ENCODE peak calls at places on chromosomes 6 and 20, in eight cellular contexts. One of them, this sample, is unnamed.

GRCh38 chr20:16709017-16709416 is 20.8 kb upstream of the SNRPB2 start:
- DNase-seq in stimulated activated CD8-positive, alpha-beta memory T cell treated with anti-CD3 and anti-CD28 coated beads, Interleukin-15, amount 100 ng/mL, for 48 hours: no peak
- DNase-seq in activated CD8-positive, alpha-beta memory T cell treated with anti-CD3 and anti-CD28 coated beads for 24 hours: no peak
- DNase-seq in HFFc6: no peak
- DNase-seq in caudate nucleus: no peak
- DNase-seq in left colon: no peak
- DNase-seq in hippocampal formation: no peak
- DNase-seq in ovary: no peak
- DNase-seq in this sample: no peak

GRCh38 chr20:18481596-18481995 is 14.4 kb downstream of the POLR3F start:
- DNase-seq in HFFc6: no peak
- DNase-seq in stimulated activated CD8-positive, alpha-beta memory T cell treated with anti-CD3 and anti-CD28 coated beads, Interleukin-15, amount 100 ng/mL, for 48 hours: no peak
- DNase-seq in caudate nucleus: no peak
- DNase-seq in left colon: no peak
- DNase-seq in hippocampal formation: no peak
- DNase-seq in ovary: no peak
- DNase-seq in activated CD8-positive, alpha-beta memory T cell treated with anti-CD3 and anti-CD28 coated beads for 24 hours: no peak
- DNase-seq in this sample: no peak

GRCh38 chr6:54992789-54993188 is 146.2 kb downstream of the FAM83B start:
- DNase-seq in hippocampal formation: no peak
- DNase-seq in left colon: no peak
- DNase-seq in activated CD8-positive, alpha-beta memory T cell treated with anti-CD3 and anti-CD28 coated beads for 24 hours: no peak
- DNase-seq in caudate nucleus: no peak
- DNase-seq in HFFc6: no peak
- DNase-seq in stimulated activated CD8-positive, alpha-beta memory T cell treated with anti-CD3 and anti-CD28 coated beads, Interleukin-15, amount 100 ng/mL, for 48 hours: no peak
- DNase-seq in ovary: no peak
- DNase-seq in this sample: peak; percentile 2

GRCh38 chr20:15419856-15420255 is 1082.4 kb upstream of the FLRT3 start:
- DNase-seq in activated CD8-positive, alpha-beta memory T cell treated with anti-CD3 and anti-CD28 coated beads for 24 hours: no peak
- DNase-seq in caudate nucleus: no peak
- DNase-seq in hippocampal formation: no peak
- DNase-seq in left colon: no peak
- DNase-seq in ovary: no peak
- DNase-seq in HFFc6: no peak
- DNase-seq in stimulated activated CD8-positive, alpha-beta memory T cell treated with anti-CD3 and anti-CD28 coated beads, Interleukin-15, amount 100 ng/mL, for 48 hours: no peak
- DNase-seq in this sample: no peak

GRCh38 chr20:41654884-41655283 is 36.7 kb upstream of the CHD6 start:
- DNase-seq in caudate nucleus: no peak
- DNase-seq in stimulated activated CD8-positive, alpha-beta memory T cell treated with anti-CD3 and anti-CD28 coated beads, Interleukin-15, amount 100 ng/mL, for 48 hours: no peak
- DNase-seq in hippocampal formation: no peak
- DNase-seq in HFFc6: no peak
- DNase-seq in activated CD8-positive, alpha-beta memory T cell treated with anti-CD3 and anti-CD28 coated beads for 24 hours: no peak
- DNase-seq in left colon: no peak
- DNase-seq in ovary: no peak
- DNase-seq in this sample: peak; percentile 3

GRCh38 chr6:132780770-132781371 is 17.6 kb downstream of the SLC18B1 start:
- DNase-seq in left colon: no peak
- DNase-seq in stimulated activated CD8-positive, alpha-beta memory T cell treated with anti-CD3 and anti-CD28 coated beads, Interleukin-15, amount 100 ng/mL, for 48 hours: no peak
- DNase-seq in caudate nucleus: no peak
- DNase-seq in ovary: no peak
- DNase-seq in hippocampal formation: no peak
- DNase-seq in activated CD8-positive, alpha-beta memory T cell treated with anti-CD3 and anti-CD28 coated beads for 24 hours: no peak
- DNase-seq in HFFc6: peak; percentile 9
- DNase-seq in this sample: peak; percentile 23

GRCh38 chr6:136963259-136963658 is 41.2 kb downstream of the SLC35D3 start:
- DNase-seq in left colon: no peak
- DNase-seq in hippocampal formation: no peak
- DNase-seq in ovary: no peak
- DNase-seq in caudate nucleus: no peak
- DNase-seq in HFFc6: no peak
- DNase-seq in stimulated activated CD8-positive, alpha-beta memory T cell treated with anti-CD3 and anti-CD28 coated beads, Interleukin-15, amount 100 ng/mL, for 48 hours: no peak
- DNase-seq in activated CD8-positive, alpha-beta memory T cell treated with anti-CD3 and anti-CD28 coated beads for 24 hours: no peak
- DNase-seq in this sample: no peak

GRCh38 chr20:50129662-50130345 is 16.9 kb upstream of the UBE2V1 start:
- DNase-seq in ovary: no peak
- DNase-seq in hippocampal formation: no peak
- DNase-seq in stimulated activated CD8-positive, alpha-beta memory T cell treated with anti-CD3 and anti-CD28 coated beads, Interleukin-15, amount 100 ng/mL, for 48 hours: no peak
- DNase-seq in left colon: peak; percentile 65
- DNase-seq in HFFc6: peak; percentile 20
- DNase-seq in caudate nucleus: no peak
- DNase-seq in activated CD8-positive, alpha-beta memory T cell treated with anti-CD3 and anti-CD28 coated beads for 24 hours: no peak
- DNase-seq in this sample: no peak

GRCh38 chr20:32386091-32386490 is 28.0 kb downstream of the ASXL1 start:
- DNase-seq in HFFc6: no peak
- DNase-seq in left colon: no peak
- DNase-seq in stimulated activated CD8-positive, alpha-beta memory T cell treated with anti-CD3 and anti-CD28 coated beads, Interleukin-15, amount 100 ng/mL, for 48 hours: no peak
- DNase-seq in hippocampal formation: no peak
- DNase-seq in caudate nucleus: no peak
- DNase-seq in ovary: no peak
- DNase-seq in activated CD8-positive, alpha-beta memory T cell treated with anti-CD3 and anti-CD28 coated beads for 24 hours: no peak
- DNase-seq in this sample: no peak

GRCh38 chr6:24432611-24433010 is 29.9 kb downstream of the MRS2 start:
- DNase-seq in activated CD8-positive, alpha-beta memory T cell treated with anti-CD3 and anti-CD28 coated beads for 24 hours: no peak
- DNase-seq in hippocampal formation: no peak
- DNase-seq in HFFc6: no peak
- DNase-seq in stimulated activated CD8-positive, alpha-beta memory T cell treated with anti-CD3 and anti-CD28 coated beads, Interleukin-15, amount 100 ng/mL, for 48 hours: no peak
- DNase-seq in caudate nucleus: no peak
- DNase-seq in left colon: no peak
- DNase-seq in ovary: no peak
- DNase-seq in this sample: no peak

GRCh38 chr6:38350882-38351281 is 288.8 kb downstream of the BTBD9 start:
- DNase-seq in left colon: no peak
- DNase-seq in hippocampal formation: peak; percentile 56
- DNase-seq in ovary: no peak
- DNase-seq in stimulated activated CD8-positive, alpha-beta memory T cell treated with anti-CD3 and anti-CD28 coated beads, Interleukin-15, amount 100 ng/mL, for 48 hours: no peak
- DNase-seq in activated CD8-positive, alpha-beta memory T cell treated with anti-CD3 and anti-CD28 coated beads for 24 hours: no peak
- DNase-seq in caudate nucleus: no peak
- DNase-seq in HFFc6: peak; percentile 61
- DNase-seq in this sample: no peak